ENCODE peak calls at places on chromosomes 3 and 15, in seven cellular contexts. One of them, this sample, is unnamed.

GRCh38 chr3:165697910-165698309 is 139.3 kb downstream of the BCHE start:
- DNase-seq in cardiac muscle cell: no peak
- DNase-seq in activated T-cell treated with anti-CD3 and anti-CD28 coated beads for 1 hour: no peak
- DNase-seq in frontal cortex: no peak
- DNase-seq in osteocyte: no peak
- DNase-seq in upper lobe of right lung: no peak
- DNase-seq in activated CD4-positive, CD25-positive, alpha-beta regulatory T cell: no peak
- DNase-seq in this sample: no peak

GRCh38 chr3:179558742-179559364 is 3.9 kb upstream of the ACTL6A start:
- DNase-seq in cardiac muscle cell: peak
- DNase-seq in activated T-cell treated with anti-CD3 and anti-CD28 coated beads for 1 hour: peak
- DNase-seq in frontal cortex: peak
- DNase-seq in osteocyte: no peak
- DNase-seq in upper lobe of right lung: no peak
- DNase-seq in activated CD4-positive, CD25-positive, alpha-beta regulatory T cell: peak
- DNase-seq in this sample: peak

GRCh38 chr3:33061782-33062181 is 35.2 kb downstream of the GLB1 start:
- DNase-seq in cardiac muscle cell: peak
- DNase-seq in activated T-cell treated with anti-CD3 and anti-CD28 coated beads for 1 hour: no peak
- DNase-seq in frontal cortex: no peak
- DNase-seq in osteocyte: no peak
- DNase-seq in upper lobe of right lung: no peak
- DNase-seq in activated CD4-positive, CD25-positive, alpha-beta regulatory T cell: no peak
- DNase-seq in this sample: no peak

GRCh38 chr15:63507878-63508818 is 3.8 kb downstream of the USP3 start:
- DNase-seq in cardiac muscle cell: no peak
- DNase-seq in activated T-cell treated with anti-CD3 and anti-CD28 coated beads for 1 hour: no peak
- DNase-seq in frontal cortex: no peak
- DNase-seq in osteocyte: no peak
- DNase-seq in upper lobe of right lung: no peak
- DNase-seq in activated CD4-positive, CD25-positive, alpha-beta regulatory T cell: no peak
- DNase-seq in this sample: no peak

GRCh38 chr15:58346361-58346760 is 85.4 kb upstream of the LIPC start:
- DNase-seq in cardiac muscle cell: peak
- DNase-seq in activated T-cell treated with anti-CD3 and anti-CD28 coated beads for 1 hour: no peak
- DNase-seq in frontal cortex: no peak
- DNase-seq in osteocyte: no peak
- DNase-seq in upper lobe of right lung: no peak
- DNase-seq in activated CD4-positive, CD25-positive, alpha-beta regulatory T cell: no peak
- DNase-seq in this sample: no peak

GRCh38 chr3:52047295-52047960 is 8.9 kb downstream of the DUSP7 start:
- DNase-seq in cardiac muscle cell: no peak
- DNase-seq in activated T-cell treated with anti-CD3 and anti-CD28 coated beads for 1 hour: no peak
- DNase-seq in frontal cortex: peak
- DNase-seq in osteocyte: no peak
- DNase-seq in upper lobe of right lung: peak
- DNase-seq in activated CD4-positive, CD25-positive, alpha-beta regulatory T cell: no peak
- DNase-seq in this sample: no peak

GRCh38 chr3:80929576-80929975 is 831.9 kb downstream of the GBE1 start:
- DNase-seq in cardiac muscle cell: no peak
- DNase-seq in activated T-cell treated with anti-CD3 and anti-CD28 coated beads for 1 hour: no peak
- DNase-seq in frontal cortex: no peak
- DNase-seq in osteocyte: no peak
- DNase-seq in upper lobe of right lung: no peak
- DNase-seq in activated CD4-positive, CD25-positive, alpha-beta regulatory T cell: no peak
- DNase-seq in this sample: no peak

GRCh38 chr3:168187233-168187632 is 91.5 kb upstream of the GOLIM4 start:
- DNase-seq in cardiac muscle cell: no peak
- DNase-seq in activated T-cell treated with anti-CD3 and anti-CD28 coated beads for 1 hour: no peak
- DNase-seq in frontal cortex: no peak
- DNase-seq in osteocyte: no peak
- DNase-seq in upper lobe of right lung: no peak
- DNase-seq in activated CD4-positive, CD25-positive, alpha-beta regulatory T cell: no peak
- DNase-seq in this sample: no peak

GRCh38 chr3:122183521-122183892 is at the start of gene CASR:
- DNase-seq in cardiac muscle cell: peak
- DNase-seq in activated T-cell treated with anti-CD3 and anti-CD28 coated beads for 1 hour: no peak
- DNase-seq in frontal cortex: no peak
- DNase-seq in osteocyte: no peak
- DNase-seq in upper lobe of right lung: peak
- DNase-seq in activated CD4-positive, CD25-positive, alpha-beta regulatory T cell: no peak
- DNase-seq in this sample: peak

GRCh38 chr3:114155370-114155821 is 23.5 kb downstream of the DRD3 start:
- DNase-seq in cardiac muscle cell: peak
- DNase-seq in activated T-cell treated with anti-CD3 and anti-CD28 coated beads for 1 hour: peak
- DNase-seq in frontal cortex: no peak
- DNase-seq in osteocyte: no peak
- DNase-seq in upper lobe of right lung: no peak
- DNase-seq in activated CD4-positive, CD25-positive, alpha-beta regulatory T cell: no peak
- DNase-seq in this sample: no peak

GRCh38 chr15:59688383-59688887 is 685 bp downstream of the BNIP2 start:
- DNase-seq in cardiac muscle cell: peak
- DNase-seq in activated T-cell treated with anti-CD3 and anti-CD28 coated beads for 1 hour: peak
- DNase-seq in frontal cortex: peak
- DNase-seq in osteocyte: no peak
- DNase-seq in upper lobe of right lung: no peak
- DNase-seq in activated CD4-positive, CD25-positive, alpha-beta regulatory T cell: no peak
- DNase-seq in this sample: no peak

GRCh38 chr15:73965730-73966103 is 26.4 kb downstream of the STOML1 start:
- DNase-seq in cardiac muscle cell: no peak
- DNase-seq in activated T-cell treated with anti-CD3 and anti-CD28 coated beads for 1 hour: no peak
- DNase-seq in frontal cortex: no peak
- DNase-seq in osteocyte: no peak
- DNase-seq in upper lobe of right lung: no peak
- DNase-seq in activated CD4-positive, CD25-positive, alpha-beta regulatory T cell: no peak
- DNase-seq in this sample: no peak

GRCh38 chr15:25797035-25797434 is 66.1 kb downstream of the ATP10A start:
- DNase-seq in cardiac muscle cell: no peak
- DNase-seq in activated T-cell treated with anti-CD3 and anti-CD28 coated beads for 1 hour: no peak
- DNase-seq in frontal cortex: no peak
- DNase-seq in osteocyte: no peak
- DNase-seq in upper lobe of right lung: no peak
- DNase-seq in activated CD4-positive, CD25-positive, alpha-beta regulatory T cell: no peak
- DNase-seq in this sample: no peak

GRCh38 chr3:15903776-15904720 is 106.3 kb upstream of the ANKRD28 start:
- DNase-seq in cardiac muscle cell: no peak
- DNase-seq in activated T-cell treated with anti-CD3 and anti-CD28 coated beads for 1 hour: no peak
- DNase-seq in frontal cortex: no peak
- DNase-seq in osteocyte: no peak
- DNase-seq in upper lobe of right lung: no peak
- DNase-seq in activated CD4-positive, CD25-positive, alpha-beta regulatory T cell: no peak
- DNase-seq in this sample: no peak

GRCh38 chr15:70033529-70034140 is 64.1 kb downstream of the TLE3 start:
- DNase-seq in cardiac muscle cell: peak
- DNase-seq in activated T-cell treated with anti-CD3 and anti-CD28 coated beads for 1 hour: no peak
- DNase-seq in frontal cortex: peak
- DNase-seq in osteocyte: no peak
- DNase-seq in upper lobe of right lung: no peak
- DNase-seq in activated CD4-positive, CD25-positive, alpha-beta regulatory T cell: no peak
- DNase-seq in this sample: no peak

GRCh38 chr3:160038862-160039562 is 50.4 kb downstream of the IL12A start:
- DNase-seq in cardiac muscle cell: peak
- DNase-seq in activated T-cell treated with anti-CD3 and anti-CD28 coated beads for 1 hour: no peak
- DNase-seq in frontal cortex: peak
- DNase-seq in osteocyte: no peak
- DNase-seq in upper lobe of right lung: peak
- DNase-seq in activated CD4-positive, CD25-positive, alpha-beta regulatory T cell: no peak
- DNase-seq in this sample: peak

GRCh38 chr3:63642488-63642887 is 10.0 kb upstream of the SNTN start:
- DNase-seq in cardiac muscle cell: no peak
- DNase-seq in activated T-cell treated with anti-CD3 and anti-CD28 coated beads for 1 hour: no peak
- DNase-seq in frontal cortex: no peak
- DNase-seq in osteocyte: no peak
- DNase-seq in upper lobe of right lung: no peak
- DNase-seq in activated CD4-positive, CD25-positive, alpha-beta regulatory T cell: no peak
- DNase-seq in this sample: no peak

GRCh38 chr3:15330031-15330596 is 2.3 kb downstream of the SH3BP5 start:
- DNase-seq in cardiac muscle cell: peak
- DNase-seq in activated T-cell treated with anti-CD3 and anti-CD28 coated beads for 1 hour: no peak
- DNase-seq in frontal cortex: no peak
- DNase-seq in osteocyte: no peak
- DNase-seq in upper lobe of right lung: no peak
- DNase-seq in activated CD4-positive, CD25-positive, alpha-beta regulatory T cell: no peak
- DNase-seq in this sample: no peak

GRCh38 chr3:66010348-66011097 is 28.2 kb downstream of the MAGI1 start:
- DNase-seq in cardiac muscle cell: no peak
- DNase-seq in activated T-cell treated with anti-CD3 and anti-CD28 coated beads for 1 hour: no peak
- DNase-seq in frontal cortex: no peak
- DNase-seq in osteocyte: no peak
- DNase-seq in upper lobe of right lung: no peak
- DNase-seq in activated CD4-positive, CD25-positive, alpha-beta regulatory T cell: no peak
- DNase-seq in this sample: no peak

GRCh38 chr3:98798820-98799219 is 35.7 kb downstream of the ST3GAL6 start:
- DNase-seq in cardiac muscle cell: no peak
- DNase-seq in activated T-cell treated with anti-CD3 and anti-CD28 coated beads for 1 hour: no peak
- DNase-seq in frontal cortex: no peak
- DNase-seq in osteocyte: no peak
- DNase-seq in upper lobe of right lung: no peak
- DNase-seq in activated CD4-positive, CD25-positive, alpha-beta regulatory T cell: no peak
- DNase-seq in this sample: no peak

GRCh38 chr15:31974855-31975421 is 55.4 kb upstream of the CHRNA7 start:
- DNase-seq in cardiac muscle cell: peak
- DNase-seq in activated T-cell treated with anti-CD3 and anti-CD28 coated beads for 1 hour: peak
- DNase-seq in frontal cortex: peak
- DNase-seq in osteocyte: no peak
- DNase-seq in upper lobe of right lung: no peak
- DNase-seq in activated CD4-positive, CD25-positive, alpha-beta regulatory T cell: peak
- DNase-seq in this sample: peak

GRCh38 chr3:14166877-14167605 is 11.4 kb downstream of the XPC start:
- DNase-seq in cardiac muscle cell: no peak
- DNase-seq in activated T-cell treated with anti-CD3 and anti-CD28 coated beads for 1 hour: no peak
- DNase-seq in frontal cortex: no peak
- DNase-seq in osteocyte: no peak
- DNase-seq in upper lobe of right lung: no peak
- DNase-seq in activated CD4-positive, CD25-positive, alpha-beta regulatory T cell: no peak
- DNase-seq in this sample: no peak

GRCh38 chr3:131597816-131598215 is 95.0 kb upstream of the MRPL3 start:
- DNase-seq in cardiac muscle cell: no peak
- DNase-seq in activated T-cell treated with anti-CD3 and anti-CD28 coated beads for 1 hour: no peak
- DNase-seq in frontal cortex: no peak
- DNase-seq in osteocyte: no peak
- DNase-seq in upper lobe of right lung: no peak
- DNase-seq in activated CD4-positive, CD25-positive, alpha-beta regulatory T cell: no peak
- DNase-seq in this sample: no peak

GRCh38 chr3:127614928-127615592 is 13.9 kb upstream of the PODXL2 start:
- DNase-seq in cardiac muscle cell: no peak
- DNase-seq in activated T-cell treated with anti-CD3 and anti-CD28 coated beads for 1 hour: no peak
- DNase-seq in frontal cortex: no peak
- DNase-seq in osteocyte: no peak
- DNase-seq in upper lobe of right lung: peak
- DNase-seq in activated CD4-positive, CD25-positive, alpha-beta regulatory T cell: no peak
- DNase-seq in this sample: no peak

GRCh38 chr3:104610730-104611652 is 755.7 kb upstream of the ALCAM start:
- DNase-seq in cardiac muscle cell: no peak
- DNase-seq in activated T-cell treated with anti-CD3 and anti-CD28 coated beads for 1 hour: no peak
- DNase-seq in frontal cortex: no peak
- DNase-seq in osteocyte: no peak
- DNase-seq in upper lobe of right lung: no peak
- DNase-seq in activated CD4-positive, CD25-positive, alpha-beta regulatory T cell: no peak
- DNase-seq in this sample: no peak

GRCh38 chr3:124730920-124731297 is 657 bp downstream of the UMPS start:
- DNase-seq in cardiac muscle cell: no peak
- DNase-seq in activated T-cell treated with anti-CD3 and anti-CD28 coated beads for 1 hour: no peak
- DNase-seq in frontal cortex: no peak
- DNase-seq in osteocyte: no peak
- DNase-seq in upper lobe of right lung: no peak
- DNase-seq in activated CD4-positive, CD25-positive, alpha-beta regulatory T cell: no peak
- DNase-seq in this sample: no peak

GRCh38 chr3:118472586-118472985 is 562.1 kb downstream of the IGSF11 start:
- DNase-seq in cardiac muscle cell: peak
- DNase-seq in activated T-cell treated with anti-CD3 and anti-CD28 coated beads for 1 hour: no peak
- DNase-seq in frontal cortex: no peak
- DNase-seq in osteocyte: no peak
- DNase-seq in upper lobe of right lung: no peak
- DNase-seq in activated CD4-positive, CD25-positive, alpha-beta regulatory T cell: no peak
- DNase-seq in this sample: no peak

GRCh38 chr3:188337232-188337631 is 183.3 kb downstream of the LPP start:
- DNase-seq in cardiac muscle cell: no peak
- DNase-seq in activated T-cell treated with anti-CD3 and anti-CD28 coated beads for 1 hour: no peak
- DNase-seq in frontal cortex: no peak
- DNase-seq in osteocyte: no peak
- DNase-seq in upper lobe of right lung: no peak
- DNase-seq in activated CD4-positive, CD25-positive, alpha-beta regulatory T cell: no peak
- DNase-seq in this sample: no peak

GRCh38 chr3:49465269-49466034 is 4.6 kb upstream of the DAG1 start:
- DNase-seq in cardiac muscle cell: peak
- DNase-seq in activated T-cell treated with anti-CD3 and anti-CD28 coated beads for 1 hour: no peak
- DNase-seq in frontal cortex: no peak
- DNase-seq in osteocyte: no peak
- DNase-seq in upper lobe of right lung: peak
- DNase-seq in activated CD4-positive, CD25-positive, alpha-beta regulatory T cell: no peak
- DNase-seq in this sample: no peak

GRCh38 chr3:187629711-187630110 is 40.5 kb downstream of the SST start:
- DNase-seq in cardiac muscle cell: peak
- DNase-seq in activated T-cell treated with anti-CD3 and anti-CD28 coated beads for 1 hour: no peak
- DNase-seq in frontal cortex: no peak
- DNase-seq in osteocyte: no peak
- DNase-seq in upper lobe of right lung: no peak
- DNase-seq in activated CD4-positive, CD25-positive, alpha-beta regulatory T cell: no peak
- DNase-seq in this sample: no peak

GRCh38 chr15:66704019-66704782 is 2.2 kb downstream of the SMAD6 start:
- DNase-seq in cardiac muscle cell: no peak
- DNase-seq in activated T-cell treated with anti-CD3 and anti-CD28 coated beads for 1 hour: no peak
- DNase-seq in frontal cortex: no peak
- DNase-seq in osteocyte: no peak
- DNase-seq in upper lobe of right lung: peak
- DNase-seq in activated CD4-positive, CD25-positive, alpha-beta regulatory T cell: no peak
- DNase-seq in this sample: no peak

GRCh38 chr3:70149714-70150113 is 150.2 kb downstream of the SAMMSON start:
- DNase-seq in cardiac muscle cell: no peak
- DNase-seq in activated T-cell treated with anti-CD3 and anti-CD28 coated beads for 1 hour: no peak
- DNase-seq in frontal cortex: no peak
- DNase-seq in osteocyte: no peak
- DNase-seq in upper lobe of right lung: no peak
- DNase-seq in activated CD4-positive, CD25-positive, alpha-beta regulatory T cell: no peak
- DNase-seq in this sample: no peak

GRCh38 chr3:65776494-65776893 is 262.2 kb downstream of the MAGI1 start:
- DNase-seq in cardiac muscle cell: no peak
- DNase-seq in activated T-cell treated with anti-CD3 and anti-CD28 coated beads for 1 hour: no peak
- DNase-seq in frontal cortex: no peak
- DNase-seq in osteocyte: no peak
- DNase-seq in upper lobe of right lung: no peak
- DNase-seq in activated CD4-positive, CD25-positive, alpha-beta regulatory T cell: no peak
- DNase-seq in this sample: no peak